ENCODE peak calls at places on chromosomes 12 and 14, in six cellular contexts. M is body of pancreas, Q is stomach, W is Panc1, P is fibroblast of lung, J is right atrium auricular region. V is an unnamed sample.

GRCh38 chr12:105257321-105257728 is 21.4 kb upstream of the APPL2 start:
- DNase-seq in M (no peak), Q (no peak), W (no peak), P (peak; percentile 97), J (no peak), V (peak; percentile 57)

GRCh38 chr12:130633771-130634170 is 82.3 kb downstream of the RIMBP2 start:
- DNase-seq in M (peak; percentile 44), Q (peak; percentile 29), W (no peak), P (no peak), J (no peak), V (no peak)

GRCh38 chr12:102322254-102322653 is 124.6 kb upstream of the PMCH start:
- DNase-seq in M (no peak), Q (no peak), W (no peak), P (no peak), J (no peak), V (no peak)

GRCh38 chr12:122052285-122052684 is 26.3 kb upstream of the MLXIP start:
- DNase-seq in M (no peak), Q (no peak), W (no peak), P (peak; percentile 48), J (no peak), V (no peak)

GRCh38 chr12:1319215-1319614 is 275.2 kb downstream of the FBXL14 start:
- DNase-seq in M (no peak), Q (no peak), W (no peak), P (peak; percentile 26), J (no peak), V (no peak)

GRCh38 chr14:22071001-22071400 is 397.4 kb upstream of the OR4E1 start:
- DNase-seq in M (no peak), Q (no peak), W (no peak), P (no peak), J (no peak), V (no peak)

GRCh38 chr14:90675399-90675798 is 140.8 kb downstream of the TTC7B start:
- DNase-seq in M (no peak), Q (no peak), W (no peak), P (peak; percentile 67), J (no peak), V (no peak)

GRCh38 chr14:94361682-94362081 is 26.7 kb downstream of the SERPINA1 start:
- DNase-seq in M (no peak), Q (peak; percentile 5), W (no peak), P (no peak), J (no peak), V (no peak)

DNA sequence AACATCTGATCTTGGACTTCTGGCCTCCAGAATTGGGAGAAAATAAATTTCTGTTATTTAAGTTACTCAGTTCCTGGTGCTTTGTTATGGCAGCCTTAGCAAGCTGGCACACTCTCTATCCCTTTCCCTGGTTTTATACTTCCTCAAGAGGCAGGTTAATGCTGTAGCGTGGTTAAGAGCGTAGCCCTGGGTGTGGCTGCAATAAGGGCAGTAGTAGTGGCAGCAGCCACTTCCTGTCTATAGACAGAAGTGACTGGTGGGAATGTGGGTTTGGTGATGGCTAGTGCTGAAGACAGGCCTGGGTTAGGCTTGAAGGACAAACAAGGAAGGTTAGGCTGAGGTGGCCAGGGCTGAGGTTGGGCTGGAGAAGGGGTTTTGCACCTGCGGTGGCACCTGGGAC is 3.6 kb upstream of the LGALS3 start:
- DNase-seq in M (no peak), Q (peak; percentile 68), W (no peak), P (no peak), J (peak; percentile 60), V (no peak)
- H3K4me1 ChIP-seq in M (peaks cover 36% of the 10 kb centered on the region), Q (peaks cover 56% of the 10 kb centered on the region), W (peaks cover 32% of the 10 kb centered on the region), P (peaks cover 18% of the 10 kb centered on the region), J (peaks cover 76% of the 10 kb centered on the region), V (peaks cover 20% of the 10 kb centered on the region)

DNA sequence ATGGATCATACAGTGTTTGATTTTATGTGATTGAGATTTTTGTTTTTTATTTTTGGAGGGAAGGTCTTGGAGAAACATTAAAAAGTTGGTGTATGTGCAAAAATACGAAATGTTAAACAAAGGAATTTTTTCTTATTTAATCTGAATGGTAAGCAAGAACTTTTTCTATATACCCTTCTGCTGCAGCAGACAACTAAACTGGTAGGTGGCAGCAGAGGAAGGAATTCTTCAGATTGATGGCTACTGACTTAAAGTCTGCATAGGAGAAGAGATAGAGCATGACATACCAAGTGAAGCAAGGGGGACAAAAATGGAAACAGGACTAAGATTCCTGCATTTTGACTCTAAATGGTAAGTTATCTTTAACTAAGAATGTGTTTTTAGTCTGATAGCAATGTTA is 42.0 kb upstream of the A2ML1 start:
- DNase-seq in M (no peak), Q (no peak), W (peak; percentile 2), P (peak; percentile 38), J (no peak), V (peak; percentile 40)
- TF ChIP-seq CTCF in M (no peak), Q (no peak), W (peak; percentile 32), P (peak; percentile 32), J (peak; percentile 17), V (peak; percentile 76)

GRCh38 chr12:126434412-126434811 is 1369.2 kb downstream of the AACS start:
- DNase-seq in M (no peak), Q (no peak), W (no peak), P (no peak), J (no peak), V (no peak)

GRCh38 chr12:126437934-126438333 is 1372.7 kb downstream of the AACS start:
- DNase-seq in M (peak; percentile 58), Q (no peak), W (no peak), P (no peak), J (no peak), V (no peak)

GRCh38 chr12:126430921-126431320 is 1365.7 kb downstream of the AACS start:
- DNase-seq in M (no peak), Q (no peak), W (no peak), P (no peak), J (no peak), V (no peak)

GRCh38 chr12:126432780-126433179 is 1367.5 kb downstream of the AACS start:
- DNase-seq in M (no peak), Q (no peak), W (no peak), P (no peak), J (no peak), V (no peak)

DNA sequence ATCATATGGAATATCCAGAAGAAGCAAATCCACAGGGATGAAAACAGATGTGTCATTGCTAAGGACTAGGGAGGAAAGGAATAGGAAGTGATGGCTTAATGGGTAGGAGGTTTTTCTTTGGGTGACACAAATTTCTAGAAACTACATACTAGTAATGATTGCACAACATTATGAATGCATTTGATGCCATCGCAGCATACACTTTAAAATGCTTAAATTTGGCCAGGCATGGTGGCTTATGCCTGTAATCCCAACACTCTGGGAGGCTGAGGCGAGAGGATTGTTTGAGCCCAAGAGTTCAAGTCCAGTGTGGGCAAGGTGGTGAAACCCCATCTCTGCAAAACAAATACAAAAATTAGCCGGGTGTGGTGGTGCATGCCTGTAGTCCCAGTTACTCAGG is 1370.8 kb downstream of the AACS start:
- DNase-seq in M (no peak), Q (no peak), W (no peak), P (no peak), J (no peak), V (no peak)
- H3K4me1 ChIP-seq in M (peaks cover 5% of the 10 kb centered on the region), Q (peaks cover 3% of the 10 kb centered on the region), W (no peaks in the 10 kb centered on the region), P (no peaks in the 10 kb centered on the region), J (no peaks in the 10 kb centered on the region), V (no peaks in the 10 kb centered on the region)

GRCh38 chr12:132921685-132922084 is 34.3 kb upstream of the CHFR start:
- DNase-seq in M (no peak), Q (no peak), W (no peak), P (no peak), J (no peak), V (no peak)
- TF ChIP-seq CTCF in M (no peak), Q (no peak), W (no peak), P (no peak), J (no peak), V (peak; percentile 27)

GRCh38 chr14:55333785-55334485 is 62.7 kb downstream of the FBXO34 start:
- DNase-seq in M (no peak), Q (no peak), W (no peak), P (peak; percentile 47), J (no peak), V (no peak)
- H3K4me1 ChIP-seq in M (peaks cover 26% of the 10 kb centered on the region), Q (peaks cover 73% of the 10 kb centered on the region), W (peaks cover 40% of the 10 kb centered on the region), P (peaks cover 6% of the 10 kb centered on the region), J (peaks cover 31% of the 10 kb centered on the region), V (peaks cover 26% of the 10 kb centered on the region)

DNA sequence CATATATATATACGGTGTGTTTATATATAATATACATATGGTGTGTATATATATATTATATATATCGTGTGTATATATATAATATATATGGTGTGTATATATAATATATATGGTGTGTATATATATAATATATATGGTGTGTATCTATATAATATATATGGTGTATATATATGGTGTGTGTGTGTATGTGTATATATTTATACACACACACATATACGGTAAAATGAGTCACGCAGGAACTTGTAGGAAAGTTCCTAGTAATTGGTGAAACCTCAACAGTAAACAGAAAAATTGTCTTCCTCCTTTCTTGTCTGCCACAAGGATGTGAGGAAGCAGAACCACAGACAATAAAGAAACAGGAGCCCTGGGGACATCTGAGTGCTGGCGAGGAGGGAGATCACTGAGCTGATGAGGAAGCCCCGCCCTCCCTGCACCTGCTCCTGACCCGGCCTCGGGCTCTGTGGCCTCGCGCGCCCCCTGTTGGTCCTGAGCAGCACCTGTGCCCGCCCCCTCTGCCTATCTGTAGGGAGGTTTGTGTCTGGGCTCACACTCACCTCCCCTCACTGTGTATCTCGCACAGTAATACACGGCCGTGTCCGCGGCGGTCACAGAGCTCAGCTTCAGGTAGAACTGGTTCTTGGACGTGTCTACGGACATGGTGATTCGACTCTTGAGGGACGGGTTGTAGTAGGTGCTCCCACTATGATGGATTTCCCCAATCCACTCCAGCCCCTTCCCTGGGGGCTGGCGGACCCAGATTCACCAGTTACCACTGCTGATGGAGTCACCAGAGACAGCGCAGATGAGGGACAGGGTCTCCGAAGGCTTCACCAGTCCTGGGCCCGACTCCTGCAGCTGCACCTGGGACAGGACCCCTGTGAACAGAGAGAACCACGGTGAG is 1079.4 kb downstream of the TMEM121 start:
- DNase-seq in M (peak; percentile 15), Q (peak; percentile 52), W (no peak), P (no peak), J (no peak), V (no peak)
- TF ChIP-seq CTCF in M (no peak), Q (no peak), W (peak; percentile 55), P (no peak), J (no peak), V (no peak)

DNA sequence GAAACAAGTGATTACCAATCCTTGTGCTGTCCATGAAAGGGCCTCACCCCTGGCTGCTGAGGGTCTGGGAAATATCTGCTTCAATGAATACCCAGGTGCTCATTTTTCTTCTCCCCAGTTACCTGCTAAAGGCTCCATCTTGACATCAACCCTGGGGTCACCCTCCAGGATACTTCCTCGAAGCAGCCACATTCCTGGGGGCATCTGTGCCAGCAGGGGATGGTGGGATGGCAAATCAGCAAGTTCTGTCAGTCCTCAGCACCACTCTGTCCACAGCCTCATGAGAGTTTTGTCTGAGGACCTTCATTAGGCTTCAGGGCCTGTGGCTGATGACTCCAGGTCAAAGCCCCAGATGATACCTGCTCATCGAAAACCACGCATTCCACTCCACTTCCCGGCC is 124.8 kb downstream of the ZFP36L1 start:
- DNase-seq in M (peak; percentile 9), Q (no peak), W (no peak), P (no peak), J (no peak), V (no peak)
- H3K4me1 ChIP-seq in M (peaks cover 56% of the 10 kb centered on the region), Q (peaks cover 96% of the 10 kb centered on the region), W (no peaks in the 10 kb centered on the region), P (peaks cover 56% of the 10 kb centered on the region), J (peaks cover 87% of the 10 kb centered on the region), V (no peaks in the 10 kb centered on the region)